ENCODE peak calls at places on chromosomes 13 and 19, in nine cellular contexts. Z is stimulated activated CD4-positive, alpha-beta T cell treated with anti-CD3 and anti-CD28 coated beads, Interleukin-15, amount 100 ng/mL, for 48 hours; F is NCI-H69; N is stromal cell of bone marrow; P is CD8-positive, alpha-beta T cell; G is endothelial cell; U is foreskin melanocyte; K is NCI-H446; S is fibroblast of lung. D is an unnamed sample.

GRCh38 chr13:76791290-76791664 is 94.9 kb downstream of the KCTD12 start:
- DNase-seq in Z (no peak), F (no peak), N (no peak), P (no peak), G (no peak), U (no peak), K (no peak), S (peak; percentile 51), D (no peak)

GRCh38 chr19:793775-794174 is 3.5 kb upstream of the PTBP1 start:
- DNase-seq in Z (no peak), F (no peak), N (no peak), P (no peak), G (peak; percentile 3), U (no peak), K (no peak), S (no peak), D (no peak)

GRCh38 chr13:61247149-61247936 is 168.3 kb downstream of the PCDH20 start:
- DNase-seq in Z (no peak), F (peak; percentile 57), N (no peak), P (no peak), G (no peak), U (no peak), K (no peak), S (no peak), D (no peak)

GRCh38 chr19:41575998-41576397 is at the start of gene CEACAM21:
- DNase-seq in Z (no peak), F (peak; percentile 25), N (no peak), P (no peak), G (no peak), U (no peak), K (no peak), S (no peak), D (no peak)

GRCh38 chr19:43797118-43797517 is 5.1 kb downstream of the LYPD5 start:
- DNase-seq in Z (no peak), F (no peak), N (no peak), P (no peak), G (no peak), U (no peak), K (no peak), S (no peak), D (no peak)

GRCh38 chr13:41674246-41674645 is 216.9 kb downstream of the RGCC start:
- DNase-seq in Z (no peak), F (peak; percentile 18), N (no peak), P (no peak), G (no peak), U (no peak), K (no peak), S (no peak), D (no peak)

GRCh38 chr13:36329355-36329754 is 16.8 kb downstream of the SPART start:
- DNase-seq in Z (no peak), F (no peak), N (no peak), P (no peak), G (no peak), U (no peak), K (no peak), S (no peak), D (no peak)

GRCh38 chr13:46184277-46184699 is 2.3 kb upstream of the LCP1 start:
- DNase-seq in Z (peak; percentile 61), F (peak; percentile 19), N (no peak), P (peak; percentile 59), G (peak; percentile 55), U (no peak), K (no peak), S (no peak), D (no peak)

GRCh38 chr19:40421468-40421778 is 4.4 kb downstream of the SERTAD1 start:
- DNase-seq in Z (no peak), F (no peak), N (no peak), P (no peak), G (no peak), U (no peak), K (no peak), S (no peak), D (no peak)

D was measured in HFFc6.